ENCODE peak calls at places on chromosomes 1 and 21, in four cellular contexts. U, K, V and C are unnamed samples.

GRCh38 chr1:36116906-36117305 is 8.1 kb downstream of the COL8A2 start:
- DNase-seq in U (no peak), V (no peak), K (no peak), C (no peak)

GRCh38 chr1:20058531-20058930 is 11.5 kb upstream of the PLA2G5 start:
- DNase-seq in K (no peak), U (no peak), V (no peak), C (peak)

GRCh38 chr1:111843177-111843576 is 87.5 kb downstream of the DDX20 start:
- DNase-seq in K (no peak), U (no peak), V (no peak), C (no peak)

GRCh38 chr1:47853059-47853458 is 144.1 kb downstream of the TRABD2B start:
- DNase-seq in K (no peak), V (no peak), U (no peak), C (no peak)

GRCh38 chr21:34965200-34966174 is 83.6 kb downstream of the RUNX1 start:
- DNase-seq in V (no peak), K (no peak), U (no peak), C (peak)

GRCh38 chr1:159854693-159855192 is 7.7 kb downstream of the VSIG8 start:
- DNase-seq in K (peak), U (peak), V (peak), C (peak)

GRCh38 chr1:1281533-1282321 is 1.5 kb downstream of the SCNN1D start:
- DNase-seq in V (no peak), U (peak), K (peak), C (peak)

GRCh38 chr1:36730599-36730998 is 247.9 kb upstream of the CSF3R start:
- DNase-seq in K (no peak), U (no peak), V (no peak), C (no peak)

GRCh38 chr1:89001510-89001909 is 9.1 kb upstream of the KYAT3 start:
- DNase-seq in V (no peak), U (no peak), K (no peak), C (no peak)

DNA sequence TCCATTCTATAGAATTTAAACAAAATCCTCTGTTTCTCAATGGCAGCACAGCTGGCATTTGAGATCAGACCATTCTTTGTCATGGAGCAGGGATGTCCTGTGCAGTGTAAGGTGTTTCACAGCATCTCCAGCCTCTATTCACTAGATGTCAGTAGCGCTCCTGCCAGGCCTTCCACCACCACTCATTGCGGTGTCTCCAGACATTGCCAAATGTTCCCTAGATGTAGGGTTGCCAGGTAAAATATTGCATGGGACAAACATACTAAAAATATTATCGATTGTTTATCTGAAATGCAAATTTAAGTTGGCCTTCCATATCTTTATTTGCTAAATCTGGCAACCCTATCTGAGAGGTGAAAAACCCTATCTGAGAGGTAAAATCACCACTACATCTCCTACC is 11.7 kb downstream of the ITLN2 start:
- DNase-seq in V (no peak), U (no peak), K (no peak), C (no peak)
- TF ChIP-seq CTCF in V (peak), U (no peak), K (no peak), C (no peak)

GRCh38 chr1:231419147-231419546 is 2.9 kb downstream of the EGLN1 start:
- DNase-seq in K (no peak), V (no peak), U (no peak), C (no peak)
- H3K4me3 ChIP-seq in K (peak), V (peak), U (peak), C (peak)

DNA sequence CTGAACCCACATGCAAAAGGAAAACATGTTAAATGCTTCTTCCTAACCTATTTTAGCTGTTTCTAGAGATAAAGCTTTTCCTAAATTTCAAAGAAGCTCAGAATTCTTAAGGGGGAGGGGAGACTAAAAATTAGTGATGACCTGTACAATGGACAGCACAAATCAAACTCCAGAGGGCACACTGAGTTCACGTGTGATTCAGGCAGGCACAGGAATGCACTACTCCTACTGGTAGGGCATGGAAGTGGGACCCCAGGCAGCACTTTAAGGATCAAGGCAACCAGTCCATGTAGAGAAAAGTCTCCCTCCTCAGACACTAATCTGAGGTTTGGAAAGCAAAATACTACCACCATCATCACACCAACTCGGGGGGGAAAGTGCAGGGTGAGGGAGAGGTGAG is 31.3 kb upstream of the CLCA4 start:
- DNase-seq in U (no peak), V (no peak), K (no peak), C (no peak)
- TF ChIP-seq CTCF in U (no peak), V (peak), K (no peak), C (no peak)

GRCh38 chr1:118081387-118081786 is 103.6 kb downstream of the SPAG17 start:
- DNase-seq in V (peak), U (no peak), K (no peak), C (no peak)
- H3K4me3 ChIP-seq in V (no peak), U (no peak), K (no peak), C (no peak)

GRCh38 chr1:232036161-232036942 is 409.8 kb downstream of the DISC1 start:
- DNase-seq in K (no peak), U (no peak), V (no peak), C (no peak)
- TF ChIP-seq CTCF in K (no peak), U (no peak), V (no peak), C (no peak)

GRCh38 chr1:227887697-227888403 is 59.9 kb downstream of the WNT9A start:
- DNase-seq in K (peak), U (peak), V (peak), C (peak)

GRCh38 chr1:227888404-227889046 is 59.2 kb downstream of the WNT9A start:
- DNase-seq in U (no peak), V (peak), K (peak), C (no peak)

GRCh38 chr1:227886503-227886961 is 61.2 kb downstream of the WNT9A start:
- DNase-seq in V (peak), U (peak), K (peak), C (no peak)

GRCh38 chr1:227885648-227886502 is 61.9 kb downstream of the WNT9A start:
- DNase-seq in K (peak), V (peak), U (peak), C (peak)

GRCh38 chr1:227886993-227887696 is 60.6 kb downstream of the WNT9A start:
- DNase-seq in V (peak), K (peak), U (peak), C (peak)
- H3K4me3 ChIP-seq in V (no peak), K (peak), U (peak), C (peak)

GRCh38 chr1:5690291-5690690 is 301.9 kb downstream of the NPHP4 start:
- DNase-seq in V (no peak), U (no peak), K (no peak), C (no peak)
- TF ChIP-seq CTCF in V (no peak), U (no peak), K (no peak), C (no peak)

DNA sequence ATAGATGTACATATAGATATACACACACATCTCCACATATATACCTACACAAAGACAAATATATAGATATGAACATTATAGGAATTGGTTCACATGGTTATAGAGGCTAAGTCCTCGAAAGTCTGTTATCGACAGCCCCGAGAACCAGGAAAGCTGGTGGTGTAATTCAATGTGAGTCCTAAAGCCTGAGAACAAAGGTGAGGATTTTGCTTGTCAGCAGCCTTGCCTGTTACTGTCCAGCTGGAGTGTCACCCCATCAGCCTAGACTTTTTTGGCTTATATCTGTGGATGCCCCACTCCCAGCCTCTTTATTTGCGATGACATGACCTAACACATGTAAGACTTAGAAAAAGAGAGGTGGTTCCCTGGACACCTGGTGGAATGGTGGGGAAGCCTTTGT is 97.0 kb downstream of the GIPC2 start:
- DNase-seq in U (no peak), K (no peak), V (no peak), C (no peak)
- H3K4me3 ChIP-seq in U (peak), K (no peak), V (no peak), C (no peak)

DNA sequence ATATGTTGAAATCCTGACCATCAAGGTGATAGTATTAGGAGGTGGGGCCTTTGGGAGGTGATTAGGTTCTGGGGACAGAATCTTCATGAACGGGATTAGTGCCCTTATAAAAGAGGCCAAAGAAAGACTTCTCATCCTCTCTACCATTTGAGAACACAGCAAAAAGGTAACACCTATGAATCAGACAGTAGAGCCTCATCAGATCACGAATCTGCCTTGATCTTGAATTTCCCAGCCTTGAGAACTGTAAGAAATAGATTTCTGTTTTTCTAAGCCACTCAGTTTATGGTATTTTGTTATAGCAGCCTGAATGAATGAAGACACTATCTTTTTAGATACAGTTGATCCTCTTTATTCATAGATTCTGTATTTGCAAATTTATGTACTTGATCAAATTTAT is 206.9 kb upstream of the EDN2 start:
- DNase-seq in K (no peak), U (no peak), V (no peak), C (no peak)
- TF ChIP-seq CTCF in K (no peak), U (no peak), V (no peak), C (no peak)